ENCODE peak calls at places on chromosomes 11 and 22, in five cellular contexts. T is upper lobe of right lung, R is 8988T, D is left ventricle myocardium inferior, C is A172. X is an unnamed sample.

GRCh38 chr11:17599460-17599925 is 52.4 kb downstream of the OTOG start:
- DNase-seq in T (peak; percentile 56), R (no peak), D (no peak), C (no peak), X (no peak)

GRCh38 chr22:30423296-30423958 is 2.1 kb upstream of the MTFP1 start:
- DNase-seq in T (peak; percentile 88), R (no peak), D (peak; percentile 74), C (no peak), X (no peak)

GRCh38 chr11:71327156-71328085 is 75.0 kb upstream of the SHANK2 start:
- DNase-seq in T (peak; percentile 49), R (no peak), D (no peak), C (no peak), X (no peak)

GRCh38 chr11:63829823-63830489 is 9.0 kb upstream of the MARK2 start:
- DNase-seq in T (no peak), R (peak; percentile 85), D (no peak), C (no peak), X (no peak)

GRCh38 chr11:88164320-88164719 is 10.9 kb downstream of the RAB38 start:
- DNase-seq in T (no peak), R (no peak), D (no peak), C (no peak), X (no peak)

GRCh38 chr11:27089746-27090145 is 49.1 kb downstream of the BBOX1 start:
- DNase-seq in T (no peak), R (no peak), D (no peak), C (no peak), X (no peak)

GRCh38 chr11:65786008-65786785 is 666 bp upstream of the OVOL1 start:
- DNase-seq in T (peak; percentile 75), R (peak; percentile 70), D (no peak), C (no peak), X (no peak)

GRCh38 chr11:33842236-33842915 is 49.5 kb downstream of the LMO2 start:
- DNase-seq in T (no peak), R (no peak), D (no peak), C (no peak), X (no peak)

GRCh38 chr22:44701824-44702478 is at the start of gene PRR5:
- DNase-seq in T (peak; percentile 90), R (peak; percentile 52), D (peak; percentile 74), C (no peak), X (no peak)

GRCh38 chr11:1534682-1535081 is 37.4 kb downstream of the DUSP8 start:
- DNase-seq in T (no peak), R (no peak), D (no peak), C (peak; percentile 78), X (no peak)

GRCh38 chr22:40491990-40492631 is 121.7 kb downstream of the SGSM3 start:
- DNase-seq in T (no peak), R (no peak), D (no peak), C (no peak), X (peak; percentile 59)

GRCh38 chr11:18394928-18395734 is 768 bp downstream of the LDHA start:
- DNase-seq in T (no peak), R (no peak), D (no peak), C (peak; percentile 21), X (no peak)

GRCh38 chr11:101848262-101848661 is 66.5 kb upstream of the CEP126 start:
- DNase-seq in T (no peak), R (no peak), D (no peak), C (no peak), X (no peak)

GRCh38 chr11:61007383-61007970 is 36.0 kb downstream of the CD6 start:
- DNase-seq in T (peak; percentile 70), R (no peak), D (no peak), C (no peak), X (no peak)

GRCh38 chr11:79437274-79437980 is 3.4 kb downstream of the TENM4 start:
- DNase-seq in T (peak; percentile 77), R (peak; percentile 86), D (peak; percentile 76), C (peak; percentile 33), X (no peak)

GRCh38 chr11:132158696-132159095 is 788.3 kb downstream of the NTM start:
- DNase-seq in T (no peak), R (no peak), D (no peak), C (no peak), X (no peak)

GRCh38 chr11:23679041-23679440 is 817.8 kb upstream of the LUZP2 start:
- DNase-seq in T (no peak), R (no peak), D (no peak), C (no peak), X (peak; percentile 46)

X was measured in DMS79.